ENCODE peak calls at places on chromosomes 4 and X, in six cellular contexts. One of them, this sample, is unnamed.

GRCh38 chr4:38230121-38230728 is 270.0 kb downstream of the PTTG2 start:
- DNase-seq in cardiac muscle cell: no peak
- DNase-seq in pancreas: no peak
- DNase-seq in colonic mucosa: peak
- DNase-seq in brain microvascular endothelial cell: no peak
- DNase-seq in GM23248: no peak
- DNase-seq in this sample: no peak

GRCh38 chrX:55623100-55623499 is at the start of gene FOXR2:
- DNase-seq in cardiac muscle cell: no peak
- DNase-seq in pancreas: no peak
- DNase-seq in colonic mucosa: no peak
- DNase-seq in brain microvascular endothelial cell: no peak
- DNase-seq in GM23248: no peak
- DNase-seq in this sample: no peak

GRCh38 chr4:184021389-184021788 is 116.3 kb downstream of the STOX2 start:
- DNase-seq in cardiac muscle cell: no peak
- DNase-seq in pancreas: no peak
- DNase-seq in colonic mucosa: no peak
- DNase-seq in brain microvascular endothelial cell: no peak
- DNase-seq in GM23248: no peak
- DNase-seq in this sample: no peak

GRCh38 chr4:184756399-184756798 is 22.5 kb upstream of the CENPU start:
- DNase-seq in cardiac muscle cell: peak
- DNase-seq in pancreas: no peak
- DNase-seq in colonic mucosa: no peak
- DNase-seq in brain microvascular endothelial cell: no peak
- DNase-seq in GM23248: peak
- DNase-seq in this sample: no peak

GRCh38 chr4:102759835-102760644 is 728 bp downstream of the MANBA start:
- DNase-seq in cardiac muscle cell: peak
- DNase-seq in pancreas: no peak
- DNase-seq in colonic mucosa: peak
- DNase-seq in brain microvascular endothelial cell: peak
- DNase-seq in GM23248: peak
- DNase-seq in this sample: peak

GRCh38 chr4:47686294-47686872 is 151.5 kb downstream of the CORIN start:
- DNase-seq in cardiac muscle cell: peak
- DNase-seq in pancreas: no peak
- DNase-seq in colonic mucosa: peak
- DNase-seq in brain microvascular endothelial cell: peak
- DNase-seq in GM23248: peak
- DNase-seq in this sample: peak

GRCh38 chrX:24023972-24024664 is 2.9 kb downstream of the KLHL15 start:
- DNase-seq in cardiac muscle cell: peak
- DNase-seq in pancreas: no peak
- DNase-seq in colonic mucosa: no peak
- DNase-seq in brain microvascular endothelial cell: peak
- DNase-seq in GM23248: peak
- DNase-seq in this sample: no peak

GRCh38 chr4:92387459-92388069 is 83.8 kb downstream of the GRID2 start:
- DNase-seq in cardiac muscle cell: peak
- DNase-seq in pancreas: no peak
- DNase-seq in colonic mucosa: no peak
- DNase-seq in brain microvascular endothelial cell: peak
- DNase-seq in GM23248: peak
- DNase-seq in this sample: no peak

GRCh38 chr4:53713767-53714166 is 122.5 kb upstream of the LNX1 start:
- DNase-seq in cardiac muscle cell: peak
- DNase-seq in pancreas: no peak
- DNase-seq in colonic mucosa: no peak
- DNase-seq in brain microvascular endothelial cell: no peak
- DNase-seq in GM23248: no peak
- DNase-seq in this sample: no peak

GRCh38 chr4:128565565-128566186 is 243.8 kb upstream of the JADE1 start:
- DNase-seq in cardiac muscle cell: peak
- DNase-seq in pancreas: peak
- DNase-seq in colonic mucosa: peak
- DNase-seq in brain microvascular endothelial cell: no peak
- DNase-seq in GM23248: peak
- DNase-seq in this sample: peak

GRCh38 chrX:20231598-20231997 is 35.1 kb downstream of the RPS6KA3 start:
- DNase-seq in cardiac muscle cell: no peak
- DNase-seq in pancreas: no peak
- DNase-seq in colonic mucosa: no peak
- DNase-seq in brain microvascular endothelial cell: no peak
- DNase-seq in GM23248: peak
- DNase-seq in this sample: no peak

GRCh38 chr4:153661215-153661822 is 22.8 kb upstream of the TLR2 start:
- DNase-seq in cardiac muscle cell: peak
- DNase-seq in pancreas: no peak
- DNase-seq in colonic mucosa: no peak
- DNase-seq in brain microvascular endothelial cell: no peak
- DNase-seq in GM23248: peak
- DNase-seq in this sample: no peak

GRCh38 chr4:7904942-7905341 is 34.7 kb downstream of the AFAP1 start:
- DNase-seq in cardiac muscle cell: peak
- DNase-seq in pancreas: no peak
- DNase-seq in colonic mucosa: no peak
- DNase-seq in brain microvascular endothelial cell: peak
- DNase-seq in GM23248: peak
- DNase-seq in this sample: no peak

GRCh38 chr4:176425035-176425434 is 105.3 kb downstream of the SPCS3 start:
- DNase-seq in cardiac muscle cell: peak
- DNase-seq in pancreas: no peak
- DNase-seq in colonic mucosa: no peak
- DNase-seq in brain microvascular endothelial cell: no peak
- DNase-seq in GM23248: peak
- DNase-seq in this sample: no peak

GRCh38 chrX:41164469-41164868 is 79.2 kb downstream of the USP9X start:
- DNase-seq in cardiac muscle cell: no peak
- DNase-seq in pancreas: no peak
- DNase-seq in colonic mucosa: peak
- DNase-seq in brain microvascular endothelial cell: no peak
- DNase-seq in GM23248: no peak
- DNase-seq in this sample: no peak

GRCh38 chr4:154506253-154506652 is 14.7 kb upstream of the DCHS2 start:
- DNase-seq in cardiac muscle cell: peak
- DNase-seq in pancreas: no peak
- DNase-seq in colonic mucosa: no peak
- DNase-seq in brain microvascular endothelial cell: peak
- DNase-seq in GM23248: peak
- DNase-seq in this sample: no peak

GRCh38 chrX:120517936-120518335 is 42.8 kb downstream of the CUL4B start:
- DNase-seq in cardiac muscle cell: peak
- DNase-seq in pancreas: no peak
- DNase-seq in colonic mucosa: no peak
- DNase-seq in brain microvascular endothelial cell: peak
- DNase-seq in GM23248: peak
- DNase-seq in this sample: no peak

GRCh38 chr4:109994415-109994827 is 81.7 kb downstream of the EGF start:
- DNase-seq in cardiac muscle cell: no peak
- DNase-seq in pancreas: no peak
- DNase-seq in colonic mucosa: no peak
- DNase-seq in brain microvascular endothelial cell: no peak
- DNase-seq in GM23248: no peak
- DNase-seq in this sample: no peak
- H3K27ac ChIP-seq in cardiac muscle cell: no peak
- H3K27ac ChIP-seq in pancreas: no peak
- H3K27ac ChIP-seq in colonic mucosa: no peak
- H3K27ac ChIP-seq in brain microvascular endothelial cell: no peak
- H3K27ac ChIP-seq in GM23248: no peak
- H3K27ac ChIP-seq in this sample: no peak

DNA sequence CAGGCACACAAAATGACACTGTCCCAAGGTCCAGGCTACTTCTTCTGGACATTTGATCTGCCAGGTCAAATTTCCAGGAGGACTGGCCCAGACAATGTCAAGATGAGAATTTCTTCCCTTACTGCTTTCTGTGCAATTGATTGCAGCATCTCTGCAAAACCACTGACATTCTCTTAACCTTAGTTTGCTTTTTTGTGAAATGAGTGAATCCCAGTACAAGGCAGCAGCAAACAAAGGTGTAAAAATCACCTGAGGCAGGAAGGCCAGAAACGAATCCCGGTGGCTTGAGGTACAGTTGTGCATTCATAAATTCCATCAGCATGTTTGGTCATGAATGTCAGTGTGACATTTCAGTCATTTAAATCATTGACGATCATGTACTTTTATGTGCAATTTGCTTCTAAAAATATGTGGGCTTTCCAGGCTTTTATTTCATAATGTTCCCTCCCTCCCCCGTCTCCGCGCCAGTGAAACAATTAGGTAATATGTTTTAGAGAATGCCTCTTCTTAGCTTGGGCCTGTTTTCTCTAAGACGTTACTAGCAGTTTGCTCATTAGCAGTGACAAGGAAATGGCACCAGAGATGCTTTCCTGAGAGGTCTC is 39.2 kb downstream of the NHS start:
- DNase-seq in cardiac muscle cell: peak
- DNase-seq in pancreas: no peak
- DNase-seq in colonic mucosa: no peak
- DNase-seq in brain microvascular endothelial cell: no peak
- DNase-seq in GM23248: peak
- DNase-seq in this sample: no peak
- H3K27ac ChIP-seq in cardiac muscle cell: no peak
- H3K27ac ChIP-seq in pancreas: no peak
- H3K27ac ChIP-seq in colonic mucosa: no peak
- H3K27ac ChIP-seq in brain microvascular endothelial cell: peak
- H3K27ac ChIP-seq in GM23248: peak
- H3K27ac ChIP-seq in this sample: no peak

DNA sequence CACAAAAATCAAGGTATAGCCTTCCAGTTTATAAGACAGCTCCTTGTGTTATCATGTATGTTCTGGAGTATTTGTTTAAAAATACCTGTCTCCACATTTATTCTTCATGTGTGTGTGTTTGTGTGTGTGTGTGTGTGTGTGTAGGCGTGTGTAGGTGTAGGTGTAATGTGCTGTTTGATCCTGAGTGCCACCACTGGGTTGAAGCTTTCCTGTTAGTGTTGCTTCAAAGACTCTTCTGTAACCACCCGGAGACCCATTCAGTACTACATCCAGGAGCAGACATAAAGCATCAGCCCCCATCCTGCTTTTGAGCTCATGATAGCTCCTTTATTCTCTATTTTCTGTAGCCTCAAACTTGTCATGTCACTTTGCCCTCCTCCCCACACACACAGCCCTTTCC is 3.0 kb upstream of the ZDHHC9 start:
- DNase-seq in cardiac muscle cell: no peak
- DNase-seq in pancreas: no peak
- DNase-seq in colonic mucosa: no peak
- DNase-seq in brain microvascular endothelial cell: no peak
- DNase-seq in GM23248: no peak
- DNase-seq in this sample: no peak
- H3K27ac ChIP-seq in cardiac muscle cell: no peak
- H3K27ac ChIP-seq in pancreas: no peak
- H3K27ac ChIP-seq in colonic mucosa: no peak
- H3K27ac ChIP-seq in brain microvascular endothelial cell: no peak
- H3K27ac ChIP-seq in GM23248: no peak
- H3K27ac ChIP-seq in this sample: no peak

GRCh38 chrX:71177327-71177726 is 32.7 kb downstream of the NLGN3 start:
- DNase-seq in cardiac muscle cell: no peak
- DNase-seq in pancreas: no peak
- DNase-seq in colonic mucosa: no peak
- DNase-seq in brain microvascular endothelial cell: no peak
- DNase-seq in GM23248: peak
- DNase-seq in this sample: no peak
- H3K27ac ChIP-seq in cardiac muscle cell: peak
- H3K27ac ChIP-seq in pancreas: no peak
- H3K27ac ChIP-seq in colonic mucosa: no peak
- H3K27ac ChIP-seq in brain microvascular endothelial cell: no peak
- H3K27ac ChIP-seq in GM23248: peak
- H3K27ac ChIP-seq in this sample: no peak

GRCh38 chr4:6309755-6310154 is 40.1 kb downstream of the WFS1 start:
- DNase-seq in cardiac muscle cell: no peak
- DNase-seq in pancreas: peak
- DNase-seq in colonic mucosa: no peak
- DNase-seq in brain microvascular endothelial cell: no peak
- DNase-seq in GM23248: no peak
- DNase-seq in this sample: no peak

GRCh38 chr4:6306299-6306698 is 36.6 kb downstream of the WFS1 start:
- DNase-seq in cardiac muscle cell: no peak
- DNase-seq in pancreas: peak
- DNase-seq in colonic mucosa: no peak
- DNase-seq in brain microvascular endothelial cell: no peak
- DNase-seq in GM23248: no peak
- DNase-seq in this sample: no peak

GRCh38 chr4:6307891-6308290 is 38.2 kb downstream of the WFS1 start:
- DNase-seq in cardiac muscle cell: no peak
- DNase-seq in pancreas: peak
- DNase-seq in colonic mucosa: no peak
- DNase-seq in brain microvascular endothelial cell: no peak
- DNase-seq in GM23248: no peak
- DNase-seq in this sample: no peak

GRCh38 chr4:6307230-6307629 is 37.6 kb downstream of the WFS1 start:
- DNase-seq in cardiac muscle cell: no peak
- DNase-seq in pancreas: peak
- DNase-seq in colonic mucosa: no peak
- DNase-seq in brain microvascular endothelial cell: no peak
- DNase-seq in GM23248: no peak
- DNase-seq in this sample: no peak

GRCh38 chr4:6308890-6309643 is 39.4 kb downstream of the WFS1 start:
- DNase-seq in cardiac muscle cell: peak
- DNase-seq in pancreas: peak
- DNase-seq in colonic mucosa: no peak
- DNase-seq in brain microvascular endothelial cell: no peak
- DNase-seq in GM23248: peak
- DNase-seq in this sample: no peak
- H3K27ac ChIP-seq in cardiac muscle cell: no peak
- H3K27ac ChIP-seq in pancreas: no peak
- H3K27ac ChIP-seq in colonic mucosa: no peak
- H3K27ac ChIP-seq in brain microvascular endothelial cell: no peak
- H3K27ac ChIP-seq in GM23248: no peak
- H3K27ac ChIP-seq in this sample: no peak

GRCh38 chr4:57100979-57101629 is 9.1 kb downstream of the IGFBP7 start:
- DNase-seq in cardiac muscle cell: peak
- DNase-seq in pancreas: no peak
- DNase-seq in colonic mucosa: no peak
- DNase-seq in brain microvascular endothelial cell: no peak
- DNase-seq in GM23248: peak
- DNase-seq in this sample: no peak
- H3K27ac ChIP-seq in cardiac muscle cell: peak
- H3K27ac ChIP-seq in pancreas: no peak
- H3K27ac ChIP-seq in colonic mucosa: peak
- H3K27ac ChIP-seq in brain microvascular endothelial cell: peak
- H3K27ac ChIP-seq in GM23248: peak
- H3K27ac ChIP-seq in this sample: peak

DNA sequence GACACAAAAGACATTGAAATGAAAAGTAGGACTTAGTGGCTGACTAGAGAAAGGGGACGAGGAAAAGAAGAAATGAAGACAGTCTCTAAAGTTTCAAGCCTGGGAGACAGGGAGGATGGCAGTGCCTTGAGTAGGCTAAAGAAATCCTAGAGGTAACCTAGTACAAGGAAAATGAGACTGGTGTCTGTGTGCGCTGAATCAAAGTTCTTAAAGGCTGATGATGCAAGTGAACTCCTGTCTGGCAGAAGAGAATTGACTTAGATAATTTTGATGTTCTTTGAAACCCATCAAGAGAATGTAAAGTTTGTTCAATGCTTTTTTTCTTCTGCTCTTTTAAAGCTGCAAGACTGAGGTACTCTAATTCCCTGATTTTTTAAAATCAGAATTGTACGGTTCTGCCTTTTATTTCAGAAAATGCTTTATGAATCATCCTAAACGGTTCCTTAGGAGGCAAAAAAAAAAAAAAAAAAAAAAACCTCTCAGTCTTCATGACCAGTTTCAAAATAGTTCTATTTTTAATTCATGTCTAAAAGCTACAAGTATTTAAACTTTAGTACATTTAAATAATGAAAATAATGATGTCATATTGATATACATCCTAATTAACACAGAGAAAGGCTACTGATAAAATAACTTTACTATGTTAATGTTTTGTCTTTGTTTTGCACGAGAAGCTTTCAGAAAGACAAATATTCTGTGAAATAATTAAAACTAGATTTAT is 189.8 kb downstream of the PPP3CA start:
- DNase-seq in cardiac muscle cell: no peak
- DNase-seq in pancreas: no peak
- DNase-seq in colonic mucosa: no peak
- DNase-seq in brain microvascular endothelial cell: no peak
- DNase-seq in GM23248: peak
- DNase-seq in this sample: no peak
- H3K27ac ChIP-seq in cardiac muscle cell: no peak
- H3K27ac ChIP-seq in pancreas: no peak
- H3K27ac ChIP-seq in colonic mucosa: no peak
- H3K27ac ChIP-seq in brain microvascular endothelial cell: no peak
- H3K27ac ChIP-seq in GM23248: peak
- H3K27ac ChIP-seq in this sample: no peak